ENCODE peak calls at places on chromosome 20, in four cellular contexts. Y is kidney, C is GM23248, I is GM23338. Q is an unnamed sample.

GRCh38 chr20:12056836-12057235 is 139.1 kb downstream of the BTBD3 start:
- DNase-seq in Y (no peak), C (no peak), I (no peak), Q (no peak)

GRCh38 chr20:19661717-19662637 is 96.1 kb upstream of the RIN2 start:
- DNase-seq in Y (peak), C (peak), I (peak), Q (no peak)

GRCh38 chr20:35307666-35308653 is 15.7 kb upstream of the FAM83C start:
- DNase-seq in Y (no peak), C (peak), I (no peak), Q (peak)

GRCh38 chr20:58523072-58523681 is 8.0 kb upstream of the APCDD1L start:
- DNase-seq in Y (no peak), C (no peak), I (no peak), Q (peak)

GRCh38 chr20:62051166-62051900 is 14.3 kb downstream of the TAF4 start:
- DNase-seq in Y (peak), C (no peak), I (no peak), Q (peak)

GRCh38 chr20:48360338-48360698 is 467.5 kb downstream of the PREX1 start:
- DNase-seq in Y (no peak), C (no peak), I (no peak), Q (no peak)

GRCh38 chr20:63054103-63054474 is 47.3 kb upstream of the BHLHE23 start:
- DNase-seq in Y (peak), C (no peak), I (no peak), Q (peak)

GRCh38 chr20:38167466-38167850 is 2.4 kb upstream of the TGM2 start:
- DNase-seq in Y (no peak), C (no peak), I (no peak), Q (no peak)

GRCh38 chr20:44720617-44720993 is 5.4 kb downstream of the CCN5 start:
- DNase-seq in Y (peak), C (peak), I (no peak), Q (peak)

GRCh38 chr20:62428008-62428384 is 657 bp upstream of the RBBP8NL start:
- DNase-seq in Y (no peak), C (no peak), I (no peak), Q (peak)

GRCh38 chr20:31406115-31406514 is at the start of gene DEFB121:
- DNase-seq in Y (no peak), C (no peak), I (no peak), Q (no peak)

GRCh38 chr20:25389858-25390537 is 637 bp downstream of the ABHD12 start:
- DNase-seq in Y (peak), C (peak), I (peak), Q (peak)

GRCh38 chr20:15582146-15582776 is 991.0 kb downstream of the KIF16B start:
- DNase-seq in Y (no peak), C (peak), I (no peak), Q (no peak)

GRCh38 chr20:20017852-20018245 is 687 bp downstream of the NAA20 start:
- DNase-seq in Y (no peak), C (peak), I (no peak), Q (no peak)

GRCh38 chr20:19074828-19075516 is 137.5 kb upstream of the SLC24A3 start:
- DNase-seq in Y (no peak), C (no peak), I (no peak), Q (no peak)

GRCh38 chr20:46995561-46996142 is 101.0 kb downstream of the EYA2 start:
- DNase-seq in Y (no peak), C (no peak), I (no peak), Q (no peak)

DNA sequence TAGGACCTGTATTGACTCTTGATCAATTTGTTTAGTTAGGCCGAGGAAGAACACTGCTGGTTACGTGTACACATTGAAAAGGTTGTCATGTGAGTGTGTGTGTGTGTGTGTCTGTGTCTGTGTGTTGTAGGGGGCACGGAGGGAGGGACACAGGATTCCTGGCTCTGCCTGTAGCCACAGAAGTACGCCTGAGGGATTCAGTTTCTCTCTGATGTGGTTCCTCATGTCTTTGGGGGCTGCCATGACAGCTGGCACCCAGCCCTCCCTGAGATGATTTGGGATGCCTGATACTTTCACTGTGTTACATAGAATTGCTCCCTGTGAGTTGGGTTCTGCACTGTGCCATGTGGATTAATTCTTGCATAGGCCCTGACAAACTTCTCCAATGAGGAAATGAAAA is 428.5 kb upstream of the CHD6 start:
- DNase-seq in Y (no peak), C (no peak), I (no peak), Q (no peak)
- H3K27ac ChIP-seq in Y (no peak), C (no peak), I (no peak), Q (no peak)

DNA sequence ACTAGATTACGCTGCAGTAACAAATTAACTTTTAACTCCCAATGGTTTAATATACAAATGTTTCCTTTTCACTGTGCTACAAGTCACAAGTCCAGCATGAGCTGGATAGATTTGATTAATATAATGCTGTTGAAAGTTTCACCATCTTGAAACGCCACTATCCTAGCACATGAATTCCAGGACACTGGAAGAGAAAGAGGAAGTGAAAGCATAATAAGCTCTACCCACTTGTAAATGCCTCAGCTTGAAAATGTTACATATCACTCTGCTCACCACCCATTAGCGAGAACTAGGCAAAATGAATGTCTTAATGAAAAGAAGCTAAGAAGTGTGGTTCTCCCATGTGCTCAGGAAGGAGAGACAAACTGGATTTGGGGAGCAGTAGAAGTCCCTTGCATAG is 46.9 kb downstream of the PCSK2 start:
- DNase-seq in Y (no peak), C (no peak), I (no peak), Q (no peak)
- H3K27ac ChIP-seq in Y (no peak), C (no peak), I (no peak), Q (no peak)

GRCh38 chr20:50287512-50287911 is 96.9 kb downstream of the CEBPB start:
- DNase-seq in Y (peak), C (no peak), I (no peak), Q (no peak)
- H3K27ac ChIP-seq in Y (no peak), C (peak), I (no peak), Q (no peak)

DNA sequence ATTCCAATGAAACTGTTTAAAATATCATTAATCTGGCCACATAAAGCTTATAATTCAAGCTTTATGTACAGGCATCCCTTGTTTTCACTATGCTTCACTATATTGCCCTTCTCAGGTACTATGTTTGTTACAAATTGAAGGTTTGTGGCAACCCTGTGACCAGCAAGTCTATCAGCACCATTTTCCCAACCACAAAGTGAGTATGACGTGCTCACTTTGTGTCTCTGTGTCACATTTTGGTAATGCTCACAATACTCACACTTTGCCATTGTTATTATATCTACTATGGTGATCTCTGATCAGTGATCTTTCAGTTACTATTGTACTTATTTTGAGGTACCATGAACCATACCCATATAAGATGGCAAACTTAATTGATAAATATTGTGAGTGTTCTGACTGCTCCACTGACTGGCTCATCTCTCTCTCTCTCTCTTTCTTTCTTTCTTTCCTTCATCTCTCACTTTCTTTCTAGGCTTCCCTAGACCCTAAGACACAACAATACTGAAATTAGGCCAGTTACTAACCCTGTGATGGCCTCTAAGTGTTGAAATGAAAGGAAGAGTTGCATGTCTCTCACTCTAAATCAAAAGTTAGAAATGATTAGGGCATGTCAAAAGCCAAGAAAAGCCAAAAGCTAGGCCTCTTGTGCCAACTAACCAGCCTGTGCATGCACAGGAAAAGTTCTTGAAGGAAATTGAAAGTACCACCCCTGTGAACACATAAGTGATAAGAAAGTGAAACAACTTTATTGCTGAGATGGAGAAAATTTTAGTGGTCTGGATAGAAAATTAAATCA is 227.9 kb downstream of the BCAS1 start:
- DNase-seq in Y (no peak), C (no peak), I (no peak), Q (no peak)
- H3K27ac ChIP-seq in Y (no peak), C (no peak), I (no peak), Q (no peak)

DNA sequence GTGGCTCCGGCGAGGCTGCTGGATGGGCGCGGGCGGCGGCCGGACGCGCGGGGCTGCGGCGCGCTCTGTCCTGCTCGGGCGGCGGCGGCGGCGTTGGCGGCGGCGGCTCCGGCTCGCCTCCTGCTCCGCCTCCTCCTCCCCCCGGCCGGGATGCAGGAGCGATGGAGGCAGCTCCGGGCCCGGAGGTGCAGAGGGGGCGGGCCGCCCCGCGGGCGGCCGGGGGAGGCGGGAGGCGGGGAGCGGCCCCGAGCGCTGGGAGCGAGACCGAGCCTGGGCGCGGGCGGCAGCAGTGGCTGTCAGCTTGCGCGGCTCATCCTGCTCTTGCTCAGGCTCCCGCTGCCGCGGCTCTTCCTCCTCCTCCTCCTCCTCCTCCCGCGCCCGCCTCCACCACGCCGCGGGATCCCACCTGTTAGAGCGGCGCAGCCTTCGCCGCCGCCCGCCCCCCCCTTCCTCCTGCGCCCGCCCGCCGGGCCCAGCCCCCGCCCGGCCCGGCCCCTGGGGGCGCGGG is at the start of gene NOL4L:
- DNase-seq in Y (no peak), C (peak), I (peak), Q (no peak)
- H3K27ac ChIP-seq in Y (no peak), C (no peak), I (no peak), Q (no peak)

GRCh38 chr20:13995086-13995665 is at the start of gene MACROD2:
- DNase-seq in Y (peak), C (peak), I (peak), Q (peak)

GRCh38 chr20:13991311-13991710 is 897 bp upstream of the SEL1L2 start:
- DNase-seq in Y (no peak), C (no peak), I (peak), Q (no peak)

GRCh38 chr20:13990465-13990864 is at the start of gene SEL1L2:
- DNase-seq in Y (no peak), C (no peak), I (peak), Q (no peak)

GRCh38 chr20:13996265-13996664 is 949 bp downstream of the MACROD2 start:
- DNase-seq in Y (no peak), C (peak), I (peak), Q (no peak)

DNA sequence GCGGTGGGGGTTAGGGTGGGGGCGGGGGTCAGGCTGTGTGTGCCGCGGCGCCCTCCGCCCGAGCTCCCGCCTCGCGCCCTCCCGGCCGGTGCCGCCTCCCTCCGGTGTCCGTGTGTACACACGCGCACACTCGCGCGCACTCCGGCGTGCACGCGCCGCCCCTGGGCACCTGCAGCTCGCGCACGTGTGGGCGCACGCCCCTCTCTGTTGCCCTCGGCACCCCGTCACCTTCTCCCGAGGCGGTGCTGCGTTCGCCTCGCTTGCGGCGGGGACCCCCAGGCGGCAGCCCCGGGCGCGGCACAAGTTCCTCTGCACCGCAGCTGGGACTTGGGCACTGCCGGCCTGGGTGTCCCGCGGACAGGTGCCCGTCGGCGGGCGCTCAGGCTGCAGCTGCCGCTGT is 525 bp downstream of the MACROD2 start:
- DNase-seq in Y (peak), C (peak), I (peak), Q (peak)
- H3K27ac ChIP-seq in Y (no peak), C (no peak), I (no peak), Q (no peak)

DNA sequence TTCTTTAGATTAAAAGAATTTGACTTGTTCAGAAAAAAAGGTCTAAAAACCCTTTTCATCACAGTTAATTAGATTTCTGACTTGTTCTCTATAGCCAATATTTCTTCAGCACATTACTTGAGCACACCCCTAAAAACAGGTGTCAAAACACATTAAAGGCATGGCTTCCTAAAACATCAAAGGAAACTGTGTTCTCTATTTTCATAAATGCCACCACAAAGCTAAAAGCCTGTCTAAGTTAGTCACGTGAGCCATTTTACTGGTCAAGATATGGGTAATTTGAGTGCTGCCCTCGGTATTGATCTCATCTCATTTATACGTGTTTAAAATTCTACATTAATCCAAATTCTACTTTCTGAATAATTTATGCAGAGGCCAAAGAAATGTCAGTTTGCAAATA is 580.5 kb downstream of the HAO1 start:
- DNase-seq in Y (no peak), C (no peak), I (no peak), Q (no peak)
- H3K27ac ChIP-seq in Y (no peak), C (no peak), I (no peak), Q (no peak)

Q was measured in RWPE2.